ENCODE peak calls at places on chromosomes 11 and 22, in seven cellular contexts. H is transverse colon, D is T-helper 9 cell, P is dorsolateral prefrontal cortex, L is AG09309, B is Kasumi-1, Y is glutamatergic neuron. G is an unnamed sample.

GRCh38 chr22:29208502-29208862 is 2.8 kb downstream of the EMID1 start:
- DNase-seq in H (no peak), D (no peak), P (no peak), L (no peak), B (no peak), Y (no peak), G (no peak)

GRCh38 chr11:104154296-104154695 is 9.7 kb downstream of the PDGFD start:
- DNase-seq in H (no peak), D (no peak), P (no peak), L (no peak), B (no peak), Y (no peak), G (no peak)

GRCh38 chr11:126328938-126329643 is 25.2 kb downstream of the DCPS start:
- DNase-seq in H (no peak), D (no peak), P (no peak), L (no peak), B (no peak), Y (no peak), G (no peak)

GRCh38 chr11:7353100-7353499 is 101.4 kb downstream of the SYT9 start:
- DNase-seq in H (peak), D (no peak), P (no peak), L (no peak), B (peak), Y (peak), G (no peak)

GRCh38 chr11:134904103-134904502 is 492.1 kb upstream of the B3GAT1 start:
- DNase-seq in H (no peak), D (no peak), P (no peak), L (no peak), B (no peak), Y (no peak), G (no peak)

GRCh38 chr11:6602096-6602940 is 1.1 kb downstream of the RRP8 start:
- DNase-seq in H (no peak), D (no peak), P (no peak), L (no peak), B (peak), Y (no peak), G (no peak)

GRCh38 chr11:11215058-11215815 is 137.8 kb downstream of the CSNK2A3 start:
- DNase-seq in H (no peak), D (no peak), P (no peak), L (no peak), B (no peak), Y (no peak), G (no peak)

GRCh38 chr11:16301462-16301861 is 54.9 kb downstream of the SOX6 start:
- DNase-seq in H (no peak), D (no peak), P (no peak), L (no peak), B (no peak), Y (no peak), G (no peak)

GRCh38 chr22:28279888-28280287 is 360.8 kb upstream of the PITPNB start:
- DNase-seq in H (no peak), D (no peak), P (no peak), L (peak), B (no peak), Y (no peak), G (no peak)

GRCh38 chr11:126307706-126308105 is 3.8 kb downstream of the DCPS start:
- DNase-seq in H (no peak), D (no peak), P (no peak), L (no peak), B (peak), Y (peak), G (no peak)

GRCh38 chr11:19633276-19633675 is 79.4 kb upstream of the NAV2 start:
- DNase-seq in H (peak), D (no peak), P (peak), L (no peak), B (no peak), Y (no peak), G (no peak)

GRCh38 chr11:67411785-67412152 is 3.7 kb upstream of the CARNS1 start:
- DNase-seq in H (no peak), D (no peak), P (no peak), L (no peak), B (no peak), Y (no peak), G (peak)

GRCh38 chr11:76047766-76048165 is 158.5 kb downstream of the WNT11 start:
- DNase-seq in H (no peak), D (no peak), P (no peak), L (peak), B (no peak), Y (no peak), G (no peak)

GRCh38 chr11:123694551-123694950 is 40.1 kb upstream of the SCN3B start:
- DNase-seq in H (no peak), D (no peak), P (no peak), L (no peak), B (no peak), Y (no peak), G (no peak)

GRCh38 chr11:115425243-115425642 is 79.0 kb downstream of the CADM1 start:
- DNase-seq in H (no peak), D (no peak), P (no peak), L (no peak), B (no peak), Y (no peak), G (no peak)

GRCh38 chr11:8262552-8263108 is 1.0 kb downstream of the LMO1 start:
- DNase-seq in H (peak), D (no peak), P (peak), L (no peak), B (peak), Y (peak), G (no peak)

GRCh38 chr22:21876486-21877176 is 9.2 kb upstream of the MAPK1 start:
- DNase-seq in H (no peak), D (no peak), P (no peak), L (peak), B (peak), Y (no peak), G (no peak)

GRCh38 chr22:46052801-46053562 is 76.0 kb upstream of the WNT7B start:
- DNase-seq in H (peak), D (no peak), P (peak), L (no peak), B (peak), Y (no peak), G (no peak)

GRCh38 chr11:113174862-113175261 is 139.5 kb upstream of the TTC12 start:
- DNase-seq in H (no peak), D (no peak), P (no peak), L (no peak), B (no peak), Y (no peak), G (no peak)

GRCh38 chr11:72378704-72379383 is 55.5 kb downstream of the CLPB start:
- DNase-seq in H (peak), D (no peak), P (peak), L (peak), B (no peak), Y (no peak), G (peak)

GRCh38 chr11:96075532-96075959 is 151.6 kb upstream of the MTMR2 start:
- DNase-seq in H (no peak), D (no peak), P (no peak), L (no peak), B (peak), Y (no peak), G (no peak)

GRCh38 chr11:74072286-74072685 is 63.4 kb upstream of the UCP3 start:
- DNase-seq in H (no peak), D (no peak), P (no peak), L (no peak), B (no peak), Y (no peak), G (no peak)

GRCh38 chr11:69909561-69910518 is 90.6 kb upstream of the FGF3 start:
- DNase-seq in H (no peak), D (no peak), P (no peak), L (no peak), B (peak), Y (peak), G (no peak)

GRCh38 chr11:12752868-12753267 is 78.6 kb downstream of the TEAD1 start:
- DNase-seq in H (no peak), D (no peak), P (no peak), L (no peak), B (no peak), Y (no peak), G (no peak)

GRCh38 chr11:67051945-67052488 is 4.6 kb upstream of the RHOD start:
- DNase-seq in H (no peak), D (no peak), P (no peak), L (no peak), B (no peak), Y (no peak), G (no peak)

GRCh38 chr11:67648796-67649613 is 1.5 kb downstream of the ACY3 start:
- DNase-seq in H (no peak), D (no peak), P (no peak), L (no peak), B (peak), Y (no peak), G (no peak)

GRCh38 chr11:27228891-27229290 is 134.1 kb downstream of the CCDC34 start:
- DNase-seq in H (no peak), D (no peak), P (no peak), L (no peak), B (no peak), Y (no peak), G (no peak)

GRCh38 chr22:40541300-40541699 is 95.2 kb downstream of the MRTFA start:
- DNase-seq in H (no peak), D (no peak), P (no peak), L (no peak), B (no peak), Y (no peak), G (no peak)

GRCh38 chr22:39938509-39938908 is 21.7 kb upstream of the TMA7B start:
- DNase-seq in H (no peak), D (no peak), P (no peak), L (no peak), B (no peak), Y (no peak), G (no peak)

GRCh38 chr11:12029738-12030363 is 21.4 kb upstream of the DKK3 start:
- DNase-seq in H (no peak), D (no peak), P (no peak), L (no peak), B (no peak), Y (no peak), G (no peak)

GRCh38 chr11:85884581-85885021 is 29.4 kb downstream of the CCDC83 start:
- DNase-seq in H (no peak), D (no peak), P (no peak), L (no peak), B (no peak), Y (no peak), G (no peak)

GRCh38 chr22:38177044-38177443 is 4.6 kb downstream of the PLA2G6 start:
- DNase-seq in H (no peak), D (no peak), P (no peak), L (no peak), B (no peak), Y (no peak), G (no peak)